ENCODE peak calls at places on chromosomes 4 and X, in nine cellular contexts. F is effector memory CD4-positive, alpha-beta T cell; O is lower lobe of right lung; C is left ventricle myocardium inferior; Q is fibroblast of lung; T is neural progenitor cell; A is sigmoid colon; D is tibial nerve; X is heart right ventricle. U is an unnamed sample. For H3K4me1, the result is how much of the 10 kb centered on the place peaks cover.

GRCh38 chr4:125266901-125267601 is 47.7 kb upstream of the FAT4 start:
- DNase-seq in F (no peak), O (no peak), C (no peak), Q (peak), T (no peak), A (no peak), D (no peak), X (no peak), U (no peak)

GRCh38 chrX:50161143-50161542 is 39.7 kb downstream of the AKAP4 start:
- DNase-seq in F (no peak), O (no peak), C (no peak), Q (no peak), T (no peak), A (no peak), D (no peak), X (no peak), U (no peak)

GRCh38 chr4:122341906-122342305 is 36.9 kb upstream of the ADAD1 start:
- DNase-seq in F (no peak), O (no peak), C (no peak), Q (peak), T (no peak), A (no peak), D (no peak), X (no peak), U (no peak)

GRCh38 chrX:427812-428725 is 41.4 kb upstream of the PPP2R3B start:
- DNase-seq in F (no peak), O (peak), C (no peak), Q (no peak), T (peak), A (peak), D (no peak), X (no peak), U (no peak)

GRCh38 chrX:26286836-26287235 is 70.9 kb downstream of the MAGEB5 start:
- DNase-seq in F (no peak), O (no peak), C (no peak), Q (no peak), T (no peak), A (no peak), D (no peak), X (no peak), U (no peak)

GRCh38 chrX:30864383-30864785 is 24.7 kb downstream of the TAB3 start:
- DNase-seq in F (no peak), O (no peak), C (no peak), Q (no peak), T (no peak), A (no peak), D (no peak), X (no peak), U (no peak)

GRCh38 chr4:165766018-165766417 is 107.0 kb upstream of the TLL1 start:
- DNase-seq in F (no peak), O (no peak), C (no peak), Q (no peak), T (no peak), A (no peak), D (no peak), X (peak), U (no peak)

GRCh38 chr4:65242156-65242846 is 428.0 kb downstream of the EPHA5 start:
- DNase-seq in F (no peak), O (peak), C (no peak), Q (no peak), T (no peak), A (no peak), D (no peak), X (no peak), U (no peak)

GRCh38 chr4:38177035-38177791 is 217.0 kb downstream of the PTTG2 start:
- DNase-seq in F (peak), O (no peak), C (peak), Q (peak), T (no peak), A (no peak), D (no peak), X (peak), U (peak)

GRCh38 chrX:94204524-94204923 is 530.5 kb downstream of the FAM133A start:
- DNase-seq in F (no peak), O (no peak), C (no peak), Q (no peak), T (no peak), A (no peak), D (no peak), X (no peak), U (no peak)

GRCh38 chr4:98686847-98687246 is 28.4 kb upstream of the TSPAN5 start:
- DNase-seq in F (no peak), O (no peak), C (no peak), Q (no peak), T (no peak), A (no peak), D (no peak), X (no peak), U (no peak)

GRCh38 chr4:87274803-87275202 is 47.9 kb downstream of the HSD17B13 start:
- DNase-seq in F (no peak), O (no peak), C (no peak), Q (no peak), T (no peak), A (no peak), D (no peak), X (no peak), U (no peak)

GRCh38 chr4:14446311-14446710 is 556.0 kb upstream of the CPEB2 start:
- DNase-seq in F (no peak), O (no peak), C (no peak), Q (peak), T (no peak), A (no peak), D (no peak), X (no peak), U (no peak)

GRCh38 chr4:137572647-137573046 is 40.4 kb upstream of the PCDH18 start:
- DNase-seq in F (no peak), O (no peak), C (no peak), Q (no peak), T (no peak), A (no peak), D (no peak), X (no peak), U (no peak)

GRCh38 chr4:2787230-2788100 is 5.4 kb upstream of the SH3BP2 start:
- DNase-seq in F (no peak), O (peak), C (no peak), Q (no peak), T (no peak), A (peak), D (no peak), X (no peak), U (peak)

GRCh38 chr4:4667643-4668081 is 125.8 kb upstream of the STX18 start:
- DNase-seq in F (no peak), O (no peak), C (no peak), Q (peak), T (peak), A (no peak), D (no peak), X (no peak), U (no peak)

GRCh38 chr4:186554485-186554884 is 882 bp downstream of the MTNR1A start:
- DNase-seq in F (no peak), O (no peak), C (no peak), Q (peak), T (peak), A (no peak), D (no peak), X (no peak), U (no peak)

GRCh38 chr4:110609044-110609750 is 13.7 kb downstream of the PITX2 start:
- DNase-seq in F (no peak), O (no peak), C (no peak), Q (no peak), T (peak), A (no peak), D (no peak), X (no peak), U (no peak)

GRCh38 chrX:13717697-13718483 is 16.5 kb downstream of the TRAPPC2 start:
- DNase-seq in F (no peak), O (no peak), C (peak), Q (peak), T (no peak), A (peak), D (no peak), X (peak), U (no peak)

GRCh38 chrX:153455571-153455970 is 9.7 kb upstream of the TREX2 start:
- DNase-seq in F (no peak), O (no peak), C (no peak), Q (no peak), T (no peak), A (no peak), D (no peak), X (no peak), U (no peak)

GRCh38 chrX:68719904-68720614 is 72.6 kb downstream of the STARD8 start:
- DNase-seq in F (no peak), O (no peak), C (no peak), Q (no peak), T (peak), A (peak), D (no peak), X (no peak), U (no peak)

GRCh38 chrX:84219551-84219950 is 31.6 kb upstream of the RPS6KA6 start:
- DNase-seq in F (no peak), O (no peak), C (no peak), Q (peak), T (no peak), A (no peak), D (no peak), X (no peak), U (no peak)

GRCh38 chrX:13569479-13570244 is at the start of gene EGFL6:
- DNase-seq in F (no peak), O (no peak), C (no peak), Q (no peak), T (peak), A (no peak), D (no peak), X (no peak), U (no peak)

GRCh38 chr4:182213024-182213423 is 30.2 kb upstream of the TENM3 start:
- DNase-seq in F (no peak), O (no peak), C (no peak), Q (peak), T (no peak), A (no peak), D (no peak), X (no peak), U (no peak)

GRCh38 chrX:25219480-25219879 is 203.7 kb upstream of the ARX start:
- DNase-seq in F (no peak), O (no peak), C (no peak), Q (no peak), T (no peak), A (no peak), D (no peak), X (no peak), U (no peak)

GRCh38 chrX:110741213-110741796 is 54.3 kb downstream of the CHRDL1 start:
- DNase-seq in F (no peak), O (no peak), C (no peak), Q (peak), T (no peak), A (no peak), D (no peak), X (no peak), U (no peak)

DNA sequence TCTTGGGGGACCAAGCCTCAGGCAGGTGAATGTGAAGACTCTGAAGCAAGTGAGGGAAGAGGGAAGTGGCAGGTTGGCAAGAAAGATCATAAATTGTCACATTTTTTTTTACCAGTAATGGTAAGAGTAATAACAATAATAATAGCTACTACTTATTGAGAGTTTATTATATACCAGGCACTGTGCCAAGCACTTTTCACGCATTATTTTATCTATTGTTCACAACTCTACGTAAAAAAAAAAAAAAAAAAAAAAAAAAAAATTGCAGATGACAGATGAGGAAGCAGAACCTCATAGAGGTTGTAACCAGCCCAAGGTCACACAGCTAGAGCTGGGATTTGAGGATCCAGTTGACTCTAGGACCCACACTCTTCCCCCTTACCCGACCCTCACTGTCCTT is 40.9 kb downstream of the TSC22D3 start:
- DNase-seq in F (no peak), O (no peak), C (no peak), Q (no peak), T (no peak), A (no peak), D (no peak), X (no peak), U (no peak)
- H3K4me1 ChIP-seq in F (under half), O (under half), C (half or more), Q (under half), T (under half), A (under half), D (under half), X (half or more), U (under half)

DNA sequence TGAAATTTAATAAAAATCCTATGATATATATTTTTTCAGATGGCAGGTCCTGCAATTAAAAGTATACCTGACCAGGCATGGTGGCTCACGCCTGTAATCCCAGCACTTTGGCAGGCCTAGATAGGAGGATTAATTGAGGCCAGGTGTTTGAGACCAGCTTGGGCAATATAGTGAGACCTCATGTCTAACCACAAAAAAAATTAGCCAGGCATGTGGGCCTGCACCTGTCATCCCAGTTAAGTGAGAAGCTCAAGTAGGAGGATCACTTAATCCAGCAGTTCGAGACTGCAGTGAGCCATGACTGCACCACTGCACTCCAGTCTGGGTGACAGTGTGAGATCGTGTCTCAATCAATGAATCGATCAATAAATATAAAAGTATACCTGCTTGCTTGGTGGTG is 2.5 kb downstream of the OCIAD2 start:
- DNase-seq in F (no peak), O (no peak), C (no peak), Q (no peak), T (no peak), A (no peak), D (no peak), X (no peak), U (no peak)
- H3K4me1 ChIP-seq in F (under half), O (under half), C (under half), Q (under half), T (under half), A (under half), D (under half), X (under half), U (under half)

GRCh38 chr4:168615294-168615693 is 118.4 kb downstream of the PALLD start:
- DNase-seq in F (no peak), O (no peak), C (no peak), Q (peak), T (peak), A (no peak), D (no peak), X (no peak), U (no peak)
- H3K4me1 ChIP-seq in F (under half), O (under half), C (half or more), Q (under half), T (under half), A (under half), D (under half), X (under half), U (under half)

GRCh38 chrX:120750381-120750780 is 120.5 kb upstream of the C1GALT1C1 start:
- DNase-seq in F (no peak), O (no peak), C (no peak), Q (no peak), T (no peak), A (no peak), D (no peak), X (no peak), U (no peak)

GRCh38 chrX:120752431-120753128 is 122.7 kb upstream of the C1GALT1C1 start:
- DNase-seq in F (no peak), O (no peak), C (no peak), Q (no peak), T (no peak), A (no peak), D (no peak), X (no peak), U (no peak)

GRCh38 chrX:120751683-120752082 is 121.8 kb upstream of the C1GALT1C1 start:
- DNase-seq in F (no peak), O (no peak), C (no peak), Q (no peak), T (no peak), A (no peak), D (no peak), X (no peak), U (no peak)

GRCh38 chrX:120755066-120755846 is 120.4 kb downstream of the CT47B1 start:
- DNase-seq in F (no peak), O (no peak), C (no peak), Q (no peak), T (peak), A (no peak), D (no peak), X (no peak), U (no peak)

DNA sequence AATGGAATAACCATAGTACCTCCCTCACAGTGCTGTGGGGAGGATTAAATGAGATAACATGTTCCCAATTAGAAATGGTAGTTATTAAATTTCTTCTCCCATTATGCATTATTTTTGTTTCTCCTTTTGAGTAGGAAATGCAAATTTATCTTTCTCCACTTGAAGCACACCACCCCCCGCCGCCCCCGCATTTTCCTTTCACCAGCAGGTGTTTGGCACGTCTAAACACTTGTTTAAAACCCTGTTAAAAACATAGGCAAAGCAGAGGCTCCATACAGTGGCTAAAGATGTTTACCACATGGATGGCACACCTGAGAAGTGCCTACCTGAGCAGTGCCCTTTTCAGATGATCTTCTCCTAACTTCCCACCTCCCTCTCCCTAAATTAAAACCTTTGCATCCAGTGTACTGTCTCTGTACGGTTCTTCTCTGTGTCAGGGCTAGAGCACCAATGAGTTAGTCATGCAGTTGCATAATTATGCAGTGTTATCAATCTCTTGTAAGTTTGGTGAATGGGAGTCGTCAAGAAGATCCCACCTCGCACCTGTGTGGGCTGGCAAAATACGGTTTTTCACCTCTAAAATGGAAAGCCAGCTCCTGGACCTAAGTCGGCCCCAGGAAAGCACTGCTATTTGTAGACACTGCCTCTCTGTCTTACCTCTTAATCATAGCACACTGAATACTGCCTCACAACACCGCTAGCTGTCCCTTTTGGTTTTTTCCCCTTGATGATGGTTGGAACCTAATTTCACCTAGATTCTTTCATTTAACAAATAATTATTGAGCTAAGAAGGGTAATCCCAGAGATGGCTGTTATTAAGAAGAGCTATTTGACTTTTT is 122.0 kb downstream of the CT47B1 start:
- DNase-seq in F (no peak), O (no peak), C (no peak), Q (no peak), T (no peak), A (no peak), D (no peak), X (no peak), U (no peak)
- H3K4me1 ChIP-seq in F (under half), O (under half), C (under half), Q (under half), T (under half), A (under half), D (under half), X (under half), U (under half)

GRCh38 chr4:128821151-128821550 is 11.7 kb downstream of the JADE1 start:
- DNase-seq in F (no peak), O (no peak), C (no peak), Q (no peak), T (no peak), A (no peak), D (no peak), X (no peak), U (no peak)
- H3K4me1 ChIP-seq in F (under half), O (under half), C (half or more), Q (under half), T (under half), A (under half), D (under half), X (under half), U (under half)

DNA sequence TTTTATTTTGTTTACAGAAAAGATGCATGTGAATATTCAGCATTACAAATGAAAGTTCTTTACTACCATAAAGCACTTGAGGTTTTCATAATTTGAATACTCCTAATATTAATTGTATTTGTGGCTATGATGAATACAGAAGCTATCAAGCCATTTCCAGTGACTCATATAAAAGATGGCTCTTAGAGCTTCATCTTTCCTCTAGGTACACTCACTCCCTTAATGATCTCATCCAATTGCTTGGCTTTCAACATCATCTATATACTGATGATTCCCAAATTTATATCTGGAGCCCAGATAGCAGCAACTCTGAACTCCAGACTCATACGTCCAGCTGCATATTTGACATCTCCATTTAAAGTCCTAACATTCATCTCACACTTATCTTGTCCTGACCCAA is 183.4 kb upstream of the FAM241A start:
- DNase-seq in F (no peak), O (no peak), C (no peak), Q (peak), T (no peak), A (no peak), D (no peak), X (no peak), U (no peak)
- H3K4me1 ChIP-seq in F (under half), O (under half), C (under half), Q (under half), T (under half), A (under half), D (under half), X (under half), U (under half)

DNA sequence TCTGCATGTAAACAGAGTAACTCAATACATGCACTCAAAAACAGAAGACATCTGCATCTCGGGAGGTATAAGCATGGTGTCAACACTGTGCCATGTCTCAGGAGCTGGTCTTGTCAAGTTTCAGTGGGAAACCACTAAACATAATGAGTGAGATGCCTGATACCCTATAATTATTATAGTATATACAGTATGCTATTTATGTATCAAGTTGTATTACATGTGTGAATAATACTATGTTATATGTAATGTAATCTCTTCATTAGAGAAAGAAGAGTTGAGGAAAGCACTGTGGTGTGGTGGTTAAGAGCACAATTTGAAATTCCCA is 2.5 kb downstream of the PPBP start:
- DNase-seq in F (no peak), O (no peak), C (no peak), Q (no peak), T (no peak), A (no peak), D (no peak), X (no peak), U (no peak)
- H3K4me1 ChIP-seq in F (under half), O (under half), C (under half), Q (under half), T (under half), A (under half), D (under half), X (under half), U (under half)

DNA sequence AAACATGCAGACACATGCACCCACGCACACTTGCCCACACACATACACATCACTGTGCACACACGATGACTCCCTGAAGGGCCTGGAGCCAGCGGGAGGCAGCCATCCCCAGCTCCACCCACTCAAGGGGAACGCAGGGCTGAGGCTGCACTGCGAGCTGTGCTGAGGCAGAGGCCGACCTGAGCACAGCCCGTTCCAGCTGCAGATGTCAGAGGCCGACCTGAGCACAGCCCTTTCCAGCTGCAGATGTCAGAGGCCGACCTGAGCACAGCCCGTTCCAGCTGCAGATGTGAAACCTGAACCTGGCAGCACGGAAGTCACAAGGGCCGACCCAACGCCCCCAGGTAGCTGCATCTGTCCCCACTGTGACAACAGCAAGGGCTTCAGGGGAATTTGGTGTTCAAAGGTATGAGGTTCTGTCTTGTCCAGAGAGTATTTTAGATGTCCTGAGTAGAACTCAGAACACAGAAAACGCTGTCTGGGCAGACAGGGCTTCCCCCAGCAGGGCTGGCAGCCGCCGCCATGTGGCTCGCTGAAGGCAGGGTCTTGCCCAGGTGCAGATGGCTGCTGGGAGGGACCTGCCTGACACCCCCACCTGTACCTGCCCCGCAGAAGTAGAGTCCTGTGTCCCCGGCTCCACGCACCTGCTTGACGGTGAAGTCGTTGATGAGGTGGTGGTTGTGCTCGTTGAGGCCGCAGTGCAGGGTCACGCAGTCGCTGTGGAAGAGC is 33.4 kb downstream of the CTBP1 start:
- DNase-seq in F (no peak), O (no peak), C (no peak), Q (no peak), T (no peak), A (no peak), D (peak), X (no peak), U (no peak)
- H3K4me1 ChIP-seq in F (under half), O (half or more), C (under half), Q (under half), T (under half), A (under half), D (under half), X (half or more), U (under half)